ENCODE peak calls at places on chromosomes 2 and 18, in four cellular contexts. G is coronary artery; Z is RWPE1; A is activated T-cell treated with anti-CD3 and anti-CD28 coated beads, Interleukin-2, amount 50 U/mL, for 1 hour. J is an unnamed sample.

GRCh38 chr2:18525236-18525635 is 35.2 kb downstream of the RDH14 start:
- DNase-seq in G (no peak), Z (no peak), A (no peak), J (no peak)

GRCh38 chr18:8426401-8426800 is 182.8 kb upstream of the RAB12 start:
- DNase-seq in G (no peak), Z (no peak), A (no peak), J (no peak)

GRCh38 chr2:240987588-240987987 is 10.8 kb upstream of the SNED1 start:
- DNase-seq in G (no peak), Z (no peak), A (no peak), J (no peak)

GRCh38 chr2:25228848-25229674 is 60.7 kb upstream of the POMC start:
- DNase-seq in G (no peak), Z (peak; percentile 89), A (peak; percentile 53), J (peak; percentile 75)

GRCh38 chr2:223723954-223724411 is 113.4 kb downstream of the AP1S3 start:
- DNase-seq in G (no peak), Z (no peak), A (no peak), J (no peak)

GRCh38 chr2:120539937-120540718 is 194.2 kb downstream of the INHBB start:
- DNase-seq in G (peak; percentile 94), Z (peak; percentile 78), A (no peak), J (peak; percentile 91)

GRCh38 chr2:61210332-61210981 is 48.5 kb downstream of the C2orf74 start:
- DNase-seq in G (no peak), Z (peak; percentile 62), A (no peak), J (peak; percentile 85)

GRCh38 chr2:126513033-126513432 is 142.9 kb upstream of the GYPC start:
- DNase-seq in G (no peak), Z (peak; percentile 11), A (no peak), J (no peak)

GRCh38 chr2:175207741-175208438 is 26.4 kb upstream of the ATP5MC3 start:
- DNase-seq in G (no peak), Z (no peak), A (no peak), J (peak; percentile 10)

GRCh38 chr2:66433945-66434678 is 813 bp upstream of the MEIS1 start:
- DNase-seq in G (no peak), Z (peak; percentile 51), A (no peak), J (peak; percentile 74)

GRCh38 chr2:214005337-214005736 is 405.5 kb upstream of the VWC2L start:
- DNase-seq in G (no peak), Z (no peak), A (no peak), J (peak; percentile 39)

GRCh38 chr2:173657996-173658717 is 303.5 kb downstream of the CDCA7 start:
- DNase-seq in G (no peak), Z (peak; percentile 96), A (no peak), J (peak; percentile 92)